ENCODE peak calls at places on chromosomes 4 and X, in eight cellular contexts. D is NCI-H1092; H is naive thymus-derived CD4-positive, alpha-beta T cell; E is stimulated activated CD8-positive, alpha-beta memory T cell treated with anti-CD3 and anti-CD28 coated beads, Interleukin-7, amount 100 ng/mL, for 1 hour; U is MM.1S; C is epithelial cell of esophagus; R is ELR; M is occipital lobe. A is an unnamed sample.
A peak's percentile ranks its signal among the peaks of the same experiment; 100 is the strongest.

GRCh38 chrX:12956704-12957541 is 18.0 kb upstream of the TMSB4X start:
- DNase-seq in D (no peak), H (peak; percentile 88), E (no peak), U (peak; percentile 88), C (peak; percentile 37), R (peak; percentile 58), M (no peak), A (peak; percentile 40)

GRCh38 chr4:104490770-104491395 is 3.8 kb downstream of the CXXC4 start:
- DNase-seq in D (peak; percentile 94), H (peak; percentile 21), E (no peak), U (peak; percentile 81), C (peak; percentile 57), R (peak; percentile 46), M (peak; percentile 65), A (peak; percentile 24)

GRCh38 chr4:75995727-75996126 is 5.0 kb upstream of the SDAD1 start:
- DNase-seq in D (peak; percentile 52), H (peak; percentile 21), E (no peak), U (peak; percentile 71), C (peak; percentile 70), R (peak; percentile 75), M (no peak), A (peak; percentile 50)

GRCh38 chrX:72021975-72022374 is 109.7 kb downstream of the RTL5 start:
- DNase-seq in D (no peak), H (no peak), E (no peak), U (no peak), C (no peak), R (peak; percentile 33), M (no peak), A (no peak)

GRCh38 chr4:2304877-2305561 is 43.1 kb upstream of the MXD4 start:
- DNase-seq in D (no peak), H (no peak), E (no peak), U (no peak), C (no peak), R (no peak), M (no peak), A (no peak)

GRCh38 chr4:76989391-76990061 is 40.0 kb downstream of the SEPTIN11 start:
- DNase-seq in D (no peak), H (peak; percentile 73), E (peak; percentile 21), U (no peak), C (no peak), R (no peak), M (no peak), A (no peak)

GRCh38 chr4:146194212-146194611 is 18.7 kb downstream of the LSM6 start:
- DNase-seq in D (no peak), H (no peak), E (no peak), U (no peak), C (no peak), R (no peak), M (no peak), A (no peak)

GRCh38 chr4:128544277-128544676 is 256.7 kb upstream of the PGRMC2 start:
- DNase-seq in D (no peak), H (no peak), E (no peak), U (no peak), C (no peak), R (no peak), M (no peak), A (no peak)

GRCh38 chr4:42719257-42719656 is 62.4 kb upstream of the ATP8A1 start:
- DNase-seq in D (no peak), H (no peak), E (no peak), U (no peak), C (no peak), R (no peak), M (no peak), A (no peak)

GRCh38 chr4:153521467-153521866 is 55.3 kb downstream of the TMEM131L start:
- DNase-seq in D (no peak), H (peak; percentile 48), E (no peak), U (no peak), C (no peak), R (no peak), M (no peak), A (no peak)

GRCh38 chr4:121822796-121823504 is 733 bp downstream of the CCNA2 start:
- DNase-seq in D (no peak), H (no peak), E (no peak), U (peak; percentile 67), C (peak; percentile 4), R (peak; percentile 54), M (no peak), A (peak; percentile 61)

GRCh38 chr4:23915459-23916132 is 25.7 kb upstream of the PPARGC1A start:
- DNase-seq in D (no peak), H (no peak), E (no peak), U (no peak), C (no peak), R (no peak), M (no peak), A (no peak)

GRCh38 chrX:70089575-70090297 is 27.5 kb downstream of the OTUD6A start:
- DNase-seq in D (no peak), H (no peak), E (no peak), U (no peak), C (peak; percentile 7), R (peak; percentile 62), M (no peak), A (peak; percentile 37)

GRCh38 chrX:155747520-155747919 is 133.6 kb upstream of the VAMP7 start:
- DNase-seq in D (peak; percentile 67), H (no peak), E (no peak), U (no peak), C (peak; percentile 45), R (no peak), M (no peak), A (no peak)

GRCh38 chr4:24849662-24850280 is 54.4 kb downstream of the SOD3 start:
- DNase-seq in D (no peak), H (no peak), E (no peak), U (no peak), C (no peak), R (no peak), M (no peak), A (no peak)

GRCh38 chr4:151197258-151197657 is 79.7 kb upstream of the PRSS48 start:
- DNase-seq in D (no peak), H (no peak), E (no peak), U (no peak), C (peak; percentile 58), R (peak; percentile 22), M (no peak), A (peak; percentile 84)

GRCh38 chr4:1047106-1047975 is 35.9 kb downstream of the FGFRL1 start:
- DNase-seq in D (no peak), H (no peak), E (no peak), U (no peak), C (no peak), R (no peak), M (no peak), A (no peak)

GRCh38 chrX:14607446-14607845 is 78.1 kb downstream of the GLRA2 start:
- DNase-seq in D (no peak), H (no peak), E (no peak), U (no peak), C (no peak), R (no peak), M (no peak), A (no peak)

GRCh38 chrX:151790421-151791160 is 56.0 kb downstream of the CNGA2 start:
- DNase-seq in D (no peak), H (no peak), E (no peak), U (no peak), C (no peak), R (no peak), M (no peak), A (no peak)

GRCh38 chr4:40321671-40322131 is 13.4 kb upstream of the CHRNA9 start:
- DNase-seq in D (no peak), H (no peak), E (no peak), U (peak; percentile 3), C (peak; percentile 49), R (peak; percentile 49), M (no peak), A (peak; percentile 52)